ENCODE peak calls at places on chromosomes 16 and 17, in four cellular contexts. O is K562, G is AG04450, R is neural progenitor cell. X is an unnamed sample.

GRCh38 chr16:19645557-19645981 is 72.5 kb downstream of the KNOP1 start:
- DNase-seq in O (no peak), G (no peak), R (no peak), X (no peak)

GRCh38 chr16:47460755-47461597 is at the start of the genes ITFG1 and PHKB:
- DNase-seq in O (peak; percentile 90), G (peak; percentile 75), R (peak; percentile 96), X (peak; percentile 97)

GRCh38 chr16:2717360-2718263 is 2.4 kb downstream of the PRSS27 start:
- DNase-seq in O (no peak), G (no peak), R (no peak), X (no peak)

GRCh38 chr17:57638284-57638683 is 106.8 kb downstream of the CCDC182 start:
- DNase-seq in O (no peak), G (no peak), R (no peak), X (no peak)

GRCh38 chr17:48181653-48182052 is 74.1 kb downstream of the SNX11 start:
- DNase-seq in O (no peak), G (no peak), R (peak; percentile 60), X (peak; percentile 65)

GRCh38 chr16:81668243-81669097 is 110.6 kb upstream of the PLCG2 start:
- DNase-seq in O (no peak), G (no peak), R (no peak), X (no peak)

GRCh38 chr17:80364091-80364691 is 50.8 kb upstream of the ENDOV start:
- DNase-seq in O (no peak), G (no peak), R (peak; percentile 63), X (peak; percentile 59)

GRCh38 chr16:1494129-1494640 is 1.0 kb downstream of the TELO2 start:
- DNase-seq in O (peak; percentile 62), G (peak; percentile 34), R (peak; percentile 48), X (peak; percentile 57)

GRCh38 chr16:83231771-83232170 is 576.0 kb upstream of the HSBP1 start:
- DNase-seq in O (no peak), G (no peak), R (no peak), X (no peak)

GRCh38 chr16:84720180-84720579 is 20.4 kb downstream of the USP10 start:
- DNase-seq in O (no peak), G (no peak), R (no peak), X (peak; percentile 89)

GRCh38 chr17:29640413-29640812 is 17.7 kb upstream of the CORO6 start:
- DNase-seq in O (no peak), G (peak; percentile 27), R (no peak), X (peak; percentile 82)

GRCh38 chr17:38452719-38453118 is 24.5 kb downstream of the ARHGAP23 start:
- DNase-seq in O (no peak), G (no peak), R (no peak), X (no peak)

GRCh38 chr17:38453951-38454421 is 25.7 kb downstream of the ARHGAP23 start:
- DNase-seq in O (peak; percentile 31), G (no peak), R (peak; percentile 45), X (peak; percentile 32)

GRCh38 chr17:38455288-38455915 is 27.1 kb downstream of the ARHGAP23 start:
- DNase-seq in O (no peak), G (no peak), R (peak; percentile 59), X (no peak)

GRCh38 chr17:38456031-38456815 is 28.0 kb downstream of the ARHGAP23 start:
- DNase-seq in O (no peak), G (no peak), R (peak; percentile 31), X (no peak)

GRCh38 chr17:38454528-38454927 is 26.3 kb downstream of the ARHGAP23 start:
- DNase-seq in O (no peak), G (no peak), R (no peak), X (no peak)
- H3K4me3 ChIP-seq in O (no peak overlapping the region), G (peak overlapping the region; percentile 74), R (peak overlapping the region; percentile 47), X (peak overlapping the region; percentile 37)

GRCh38 chr16:29825145-29826044 is 5.1 kb downstream of the MVP start:
- DNase-seq in O (peak; percentile 44), G (peak; percentile 80), R (peak; percentile 41), X (no peak)
- H3K27ac ChIP-seq in O (no peak overlapping the region), G (peak overlapping the region; percentile 99), R (peak overlapping the region; percentile 8), X (peak overlapping the region; percentile 21)

GRCh38 chr17:74810699-74811485 is 34.7 kb upstream of the NAT9 start:
- DNase-seq in O (no peak), G (no peak), R (no peak), X (no peak)

GRCh38 chr17:74814453-74814852 is 38.3 kb upstream of the NAT9 start:
- DNase-seq in O (no peak), G (no peak), R (no peak), X (no peak)

GRCh38 chr17:74815067-74815466 is 38.9 kb upstream of the NAT9 start:
- DNase-seq in O (no peak), G (no peak), R (no peak), X (no peak)

GRCh38 chr17:74813793-74814192 is 37.6 kb upstream of the NAT9 start:
- DNase-seq in O (no peak), G (no peak), R (no peak), X (no peak)

GRCh38 chr17:74812109-74812864 is 36.1 kb upstream of the NAT9 start:
- DNase-seq in O (no peak), G (no peak), R (peak; percentile 47), X (no peak)
- H3K4me3 ChIP-seq in O (no peak overlapping the region), G (no peak overlapping the region), R (peak overlapping the region; percentile 36), X (no peak overlapping the region)

GRCh38 chr16:29802416-29802935 is 3.9 kb upstream of the MAZ start:
- DNase-seq in O (no peak), G (no peak), R (no peak), X (no peak)
- H3K27ac ChIP-seq in O (peak overlapping the region; percentile 2), G (no peak overlapping the region), R (peak overlapping the region; percentile 61), X (no peak overlapping the region)

GRCh38 chr16:14004031-14004718 is 66.9 kb upstream of the MRTFB start:
- DNase-seq in O (no peak), G (no peak), R (no peak), X (no peak)

GRCh38 chr16:14002416-14002815 is 68.7 kb upstream of the MRTFB start:
- DNase-seq in O (no peak), G (no peak), R (no peak), X (no peak)

GRCh38 chr16:14004719-14005315 is 66.3 kb upstream of the MRTFB start:
- DNase-seq in O (no peak), G (no peak), R (no peak), X (no peak)

GRCh38 chr16:14001521-14001920 is 69.6 kb upstream of the MRTFB start:
- DNase-seq in O (no peak), G (no peak), R (no peak), X (no peak)

GRCh38 chr16:14003119-14003570 is 68.0 kb upstream of the MRTFB start:
- DNase-seq in O (peak; percentile 36), G (no peak), R (peak; percentile 83), X (peak; percentile 87)
- H3K4me3 ChIP-seq in O (no peak overlapping the region), G (peak overlapping the region; percentile 45), R (peak overlapping the region; percentile 25), X (peak overlapping the region; percentile 18)

DNA sequence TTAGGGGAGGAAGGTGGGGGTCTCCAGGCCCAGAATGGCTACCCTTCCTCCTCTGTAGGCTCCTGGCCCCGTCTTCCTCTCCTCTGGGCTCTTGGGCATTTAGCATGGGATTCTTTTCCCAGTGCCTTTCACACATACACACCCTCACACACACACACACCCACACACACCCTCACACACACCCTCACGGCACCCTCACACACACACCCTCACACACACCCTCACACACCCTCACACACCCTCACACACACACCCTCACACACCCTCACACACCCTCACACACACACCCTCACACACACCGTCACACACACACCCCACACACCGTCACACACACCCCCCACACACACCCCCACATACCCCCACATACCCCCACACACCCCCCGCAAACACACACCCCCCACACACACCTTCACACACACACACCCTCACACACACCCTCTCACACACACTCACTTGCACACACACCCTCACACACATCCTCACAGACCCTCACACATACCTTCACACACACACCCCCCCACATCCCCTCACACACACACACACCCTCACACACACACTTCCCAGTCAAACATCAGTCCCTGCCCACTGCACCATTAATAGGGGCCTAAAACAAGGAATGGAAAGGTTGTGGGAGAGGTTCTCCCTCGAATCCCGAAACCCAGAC is 845 bp downstream of the SGCA start:
- DNase-seq in O (no peak), G (no peak), R (no peak), X (no peak)
- H3K27ac ChIP-seq in O (no peak overlapping the region), G (no peak overlapping the region), R (no peak overlapping the region), X (no peak overlapping the region)

DNA sequence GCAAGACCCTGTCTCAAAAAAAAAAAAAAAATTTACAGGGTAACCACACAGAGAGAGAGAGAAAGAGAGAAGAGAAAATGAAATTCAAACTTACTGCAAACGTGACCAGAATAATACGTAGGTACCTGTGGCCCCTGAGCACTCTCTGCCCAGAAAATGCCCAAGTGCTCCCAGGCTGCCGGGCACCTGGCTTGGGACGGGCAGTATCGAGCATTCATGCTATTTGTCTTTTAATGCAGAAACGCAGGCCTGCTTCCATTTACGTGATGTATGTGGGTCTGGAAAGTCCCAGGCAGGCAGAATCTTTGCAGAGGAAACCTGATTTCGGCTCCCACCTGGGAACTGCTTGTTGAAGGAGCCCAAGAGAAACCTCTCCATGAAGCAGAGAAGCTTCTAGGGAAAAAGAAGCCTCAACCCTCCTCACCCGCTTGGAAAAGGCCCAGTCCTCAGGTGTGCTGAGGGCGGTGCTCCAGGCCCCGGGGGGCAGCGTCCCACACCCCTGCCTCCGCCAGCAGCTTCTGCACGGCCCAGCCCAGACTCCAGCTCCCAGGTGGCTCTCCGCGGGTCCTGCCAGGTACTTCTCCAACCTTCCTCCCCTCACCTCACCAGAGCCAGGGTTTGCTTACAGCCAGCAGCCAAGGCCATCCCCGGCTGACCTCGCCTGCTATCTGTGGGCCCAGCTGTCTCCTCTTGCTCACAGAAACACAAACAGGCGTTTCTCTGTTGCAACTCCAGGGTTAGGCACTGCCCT is 14.0 kb downstream of the RPH3AL start:
- DNase-seq in O (no peak), G (no peak), R (no peak), X (no peak)
- H3K4me3 ChIP-seq in O (no peak overlapping the region), G (no peak overlapping the region), R (no peak overlapping the region), X (no peak overlapping the region)

GRCh38 chr17:1505586-1505985 is 10.8 kb downstream of the INPP5K start:
- DNase-seq in O (no peak), G (no peak), R (peak; percentile 53), X (no peak)
- H3K27ac ChIP-seq in O (no peak overlapping the region), G (no peak overlapping the region), R (peak overlapping the region; percentile 16), X (no peak overlapping the region)